ENCODE peak calls at places on chromosomes 3 and 15, in six cellular contexts. One of them, this sample, is unnamed.

GRCh38 chr3:126483321-126483761 is 7.7 kb upstream of the ZXDC start:
- DNase-seq in neuronal stem cell: no peak
- DNase-seq in mesendoderm: no peak
- DNase-seq in H1: no peak
- DNase-seq in H9: no peak
- DNase-seq in mesenchymal stem cell: no peak
- DNase-seq in this sample: no peak

GRCh38 chr3:155528579-155528978 is 216.3 kb downstream of the PLCH1 start:
- DNase-seq in neuronal stem cell: no peak
- DNase-seq in mesendoderm: no peak
- DNase-seq in H1: no peak
- DNase-seq in H9: no peak
- DNase-seq in mesenchymal stem cell: no peak
- DNase-seq in this sample: no peak

GRCh38 chr3:38755130-38755529 is 60.9 kb downstream of the SCN10A start:
- DNase-seq in neuronal stem cell: peak; percentile 14
- DNase-seq in mesendoderm: peak; percentile 28
- DNase-seq in H1: no peak
- DNase-seq in H9: no peak
- DNase-seq in mesenchymal stem cell: no peak
- DNase-seq in this sample: peak; percentile 7

GRCh38 chr3:45816544-45816943 is 20.2 kb upstream of the SLC6A20 start:
- DNase-seq in neuronal stem cell: no peak
- DNase-seq in mesendoderm: no peak
- DNase-seq in H1: no peak
- DNase-seq in H9: no peak
- DNase-seq in mesenchymal stem cell: peak; percentile 40
- DNase-seq in this sample: peak; percentile 41

GRCh38 chr3:174685796-174686195 is 173.3 kb upstream of the NAALADL2 start:
- DNase-seq in neuronal stem cell: no peak
- DNase-seq in mesendoderm: no peak
- DNase-seq in H1: no peak
- DNase-seq in H9: no peak
- DNase-seq in mesenchymal stem cell: no peak
- DNase-seq in this sample: no peak

GRCh38 chr15:83784975-83785374 is 131.1 kb downstream of the ADAMTSL3 start:
- DNase-seq in neuronal stem cell: no peak
- DNase-seq in mesendoderm: no peak
- DNase-seq in H1: no peak
- DNase-seq in H9: no peak
- DNase-seq in mesenchymal stem cell: no peak
- DNase-seq in this sample: peak; percentile 46

GRCh38 chr3:58584690-58585004 is 7.5 kb upstream of the FAM107A start:
- DNase-seq in neuronal stem cell: no peak
- DNase-seq in mesendoderm: no peak
- DNase-seq in H1: no peak
- DNase-seq in H9: no peak
- DNase-seq in mesenchymal stem cell: no peak
- DNase-seq in this sample: no peak

GRCh38 chr3:158405507-158405906 is 165.5 kb upstream of the MLF1 start:
- DNase-seq in neuronal stem cell: no peak
- DNase-seq in mesendoderm: no peak
- DNase-seq in H1: no peak
- DNase-seq in H9: no peak
- DNase-seq in mesenchymal stem cell: no peak
- DNase-seq in this sample: no peak

GRCh38 chr15:64443747-64444621 is 16.4 kb upstream of the ZNF609 start:
- DNase-seq in neuronal stem cell: no peak
- DNase-seq in mesendoderm: no peak
- DNase-seq in H1: no peak
- DNase-seq in H9: no peak
- DNase-seq in mesenchymal stem cell: peak; percentile 74
- DNase-seq in this sample: peak; percentile 92

GRCh38 chr3:137709011-137709601 is 55.0 kb upstream of the SOX14 start:
- DNase-seq in neuronal stem cell: peak; percentile 3
- DNase-seq in mesendoderm: peak; percentile 57
- DNase-seq in H1: no peak
- DNase-seq in H9: no peak
- DNase-seq in mesenchymal stem cell: no peak
- DNase-seq in this sample: no peak

GRCh38 chr3:44074181-44074580 is 167.5 kb upstream of the TOPAZ1 start:
- DNase-seq in neuronal stem cell: no peak
- DNase-seq in mesendoderm: peak; percentile 48
- DNase-seq in H1: peak; percentile 10
- DNase-seq in H9: no peak
- DNase-seq in mesenchymal stem cell: no peak
- DNase-seq in this sample: no peak

GRCh38 chr3:110995461-110996226 is 76.0 kb upstream of the NECTIN3 start:
- DNase-seq in neuronal stem cell: no peak
- DNase-seq in mesendoderm: no peak
- DNase-seq in H1: no peak
- DNase-seq in H9: no peak
- DNase-seq in mesenchymal stem cell: peak; percentile 73
- DNase-seq in this sample: peak; percentile 74

GRCh38 chr15:39976291-39977274 is 42.7 kb downstream of the EIF2AK4 start:
- DNase-seq in neuronal stem cell: peak; percentile 35
- DNase-seq in mesendoderm: peak; percentile 65
- DNase-seq in H1: peak; percentile 15
- DNase-seq in H9: peak; percentile 79
- DNase-seq in mesenchymal stem cell: no peak
- DNase-seq in this sample: peak; percentile 52

GRCh38 chr3:48065035-48065434 is 48.8 kb upstream of the MAP4 start:
- DNase-seq in neuronal stem cell: no peak
- DNase-seq in mesendoderm: no peak
- DNase-seq in H1: no peak
- DNase-seq in H9: no peak
- DNase-seq in mesenchymal stem cell: no peak
- DNase-seq in this sample: peak; percentile 36

GRCh38 chr3:132721479-132722164 is 587 bp downstream of the NPHP3 start:
- DNase-seq in neuronal stem cell: peak; percentile 59
- DNase-seq in mesendoderm: peak; percentile 86
- DNase-seq in H1: no peak
- DNase-seq in H9: peak; percentile 73
- DNase-seq in mesenchymal stem cell: peak; percentile 81
- DNase-seq in this sample: peak; percentile 67

GRCh38 chr3:38009807-38010591 is 19.4 kb downstream of the VILL start:
- DNase-seq in neuronal stem cell: no peak
- DNase-seq in mesendoderm: no peak
- DNase-seq in H1: no peak
- DNase-seq in H9: no peak
- DNase-seq in mesenchymal stem cell: no peak
- DNase-seq in this sample: no peak

GRCh38 chr3:53628546-53629395 is 134.4 kb downstream of the CACNA1D start:
- DNase-seq in neuronal stem cell: no peak
- DNase-seq in mesendoderm: no peak
- DNase-seq in H1: no peak
- DNase-seq in H9: no peak
- DNase-seq in mesenchymal stem cell: no peak
- DNase-seq in this sample: no peak

GRCh38 chr15:91426412-91426811 is 326.4 kb downstream of the SV2B start:
- DNase-seq in neuronal stem cell: no peak
- DNase-seq in mesendoderm: no peak
- DNase-seq in H1: no peak
- DNase-seq in H9: no peak
- DNase-seq in mesenchymal stem cell: no peak
- DNase-seq in this sample: no peak

GRCh38 chr3:120093923-120094775 is at the start of gene GSK3B:
- DNase-seq in neuronal stem cell: peak; percentile 77
- DNase-seq in mesendoderm: no peak
- DNase-seq in H1: peak; percentile 97
- DNase-seq in H9: peak; percentile 76
- DNase-seq in mesenchymal stem cell: no peak
- DNase-seq in this sample: no peak

GRCh38 chr3:11665331-11665730 is 21.6 kb upstream of the VGLL4 start:
- DNase-seq in neuronal stem cell: no peak
- DNase-seq in mesendoderm: no peak
- DNase-seq in H1: no peak
- DNase-seq in H9: no peak
- DNase-seq in mesenchymal stem cell: no peak
- DNase-seq in this sample: no peak
- H3K18ac ChIP-seq in neuronal stem cell: peak overlapping the region; percentile 34
- H3K18ac ChIP-seq in mesendoderm: no peak overlapping the region
- H3K18ac ChIP-seq in H1: no peak overlapping the region
- H3K18ac ChIP-seq in H9: no peak overlapping the region
- H3K18ac ChIP-seq in mesenchymal stem cell: no peak overlapping the region
- H3K18ac ChIP-seq in this sample: no peak overlapping the region

GRCh38 chr3:150408232-150409124 is at the start of gene TSC22D2:
- DNase-seq in neuronal stem cell: peak; percentile 90
- DNase-seq in mesendoderm: peak; percentile 90
- DNase-seq in H1: no peak
- DNase-seq in H9: peak; percentile 93
- DNase-seq in mesenchymal stem cell: peak; percentile 92
- DNase-seq in this sample: peak; percentile 92

GRCh38 chr3:150409125-150409526 is 1.0 kb downstream of the TSC22D2 start:
- DNase-seq in neuronal stem cell: no peak
- DNase-seq in mesendoderm: no peak
- DNase-seq in H1: no peak
- DNase-seq in H9: no peak
- DNase-seq in mesenchymal stem cell: no peak
- DNase-seq in this sample: no peak

GRCh38 chr3:150410311-150411105 is 2.4 kb downstream of the TSC22D2 start:
- DNase-seq in neuronal stem cell: no peak
- DNase-seq in mesendoderm: peak; percentile 40
- DNase-seq in H1: no peak
- DNase-seq in H9: peak; percentile 34
- DNase-seq in mesenchymal stem cell: peak; percentile 39
- DNase-seq in this sample: peak; percentile 32

GRCh38 chr3:150411106-150411460 is 3.0 kb downstream of the TSC22D2 start:
- DNase-seq in neuronal stem cell: no peak
- DNase-seq in mesendoderm: no peak
- DNase-seq in H1: no peak
- DNase-seq in H9: no peak
- DNase-seq in mesenchymal stem cell: no peak
- DNase-seq in this sample: no peak

DNA sequence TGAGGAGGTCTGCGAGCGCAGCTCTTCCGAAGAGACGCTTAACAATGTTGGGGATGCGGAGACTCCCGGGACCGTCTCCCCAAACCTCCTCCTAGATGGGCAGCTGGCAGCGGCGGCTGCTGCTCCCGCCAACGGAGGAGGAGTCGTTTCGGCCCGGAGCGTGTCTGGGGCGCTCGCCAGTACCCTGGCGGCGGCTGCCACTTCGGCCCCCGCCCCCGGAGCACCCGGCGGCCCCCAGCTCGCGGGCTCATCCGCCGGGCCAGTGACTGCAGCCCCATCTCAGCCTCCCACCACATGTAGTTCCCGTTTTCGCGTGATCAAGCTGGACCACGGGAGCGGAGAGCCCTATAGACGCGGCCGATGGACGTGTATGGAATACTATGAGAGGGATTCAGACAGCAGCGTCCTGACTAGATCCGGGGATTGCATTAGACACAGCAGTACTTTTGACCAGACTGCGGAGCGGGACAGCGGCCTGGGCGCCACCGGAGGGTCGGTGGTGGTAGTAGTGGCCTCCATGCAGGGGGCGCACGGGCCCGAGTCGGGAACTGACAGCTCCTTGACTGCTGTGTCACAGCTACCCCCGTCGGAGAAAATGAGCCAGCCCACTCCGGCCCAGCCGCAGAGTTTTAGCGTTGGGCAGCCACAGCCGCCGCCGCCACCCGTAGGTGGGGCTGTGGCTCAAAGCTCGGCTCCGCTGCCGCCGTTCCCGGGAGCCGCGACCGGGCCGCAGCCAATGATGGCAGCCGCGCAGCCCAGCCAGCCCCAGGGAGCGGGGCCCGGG is 1.6 kb downstream of the TSC22D2 start:
- DNase-seq in neuronal stem cell: peak; percentile 76
- DNase-seq in mesendoderm: peak; percentile 90
- DNase-seq in H1: no peak
- DNase-seq in H9: peak; percentile 50
- DNase-seq in mesenchymal stem cell: peak; percentile 85
- DNase-seq in this sample: peak; percentile 60
- H3K18ac ChIP-seq in neuronal stem cell: peak overlapping the region; percentile 85
- H3K18ac ChIP-seq in mesendoderm: no peak overlapping the region
- H3K18ac ChIP-seq in H1: no peak overlapping the region
- H3K18ac ChIP-seq in H9: no peak overlapping the region
- H3K18ac ChIP-seq in mesenchymal stem cell: peak overlapping the region; percentile 85
- H3K18ac ChIP-seq in this sample: peak overlapping the region; percentile 65

GRCh38 chr3:50243552-50243895 is 7.5 kb downstream of the GNAI2 start:
- DNase-seq in neuronal stem cell: no peak
- DNase-seq in mesendoderm: no peak
- DNase-seq in H1: no peak
- DNase-seq in H9: no peak
- DNase-seq in mesenchymal stem cell: no peak
- DNase-seq in this sample: no peak

GRCh38 chr3:50242778-50243551 is 7.0 kb downstream of the GNAI2 start:
- DNase-seq in neuronal stem cell: no peak
- DNase-seq in mesendoderm: no peak
- DNase-seq in H1: no peak
- DNase-seq in H9: no peak
- DNase-seq in mesenchymal stem cell: peak; percentile 87
- DNase-seq in this sample: peak; percentile 72

GRCh38 chr3:50239649-50240048 is 3.6 kb downstream of the GNAI2 start:
- DNase-seq in neuronal stem cell: no peak
- DNase-seq in mesendoderm: no peak
- DNase-seq in H1: no peak
- DNase-seq in H9: no peak
- DNase-seq in mesenchymal stem cell: no peak
- DNase-seq in this sample: no peak

GRCh38 chr3:50242371-50242770 is 6.4 kb downstream of the GNAI2 start:
- DNase-seq in neuronal stem cell: no peak
- DNase-seq in mesendoderm: no peak
- DNase-seq in H1: no peak
- DNase-seq in H9: no peak
- DNase-seq in mesenchymal stem cell: no peak
- DNase-seq in this sample: no peak

GRCh38 chr3:50241163-50241562 is 5.2 kb downstream of the GNAI2 start:
- DNase-seq in neuronal stem cell: peak; percentile 87
- DNase-seq in mesendoderm: peak; percentile 91
- DNase-seq in H1: no peak
- DNase-seq in H9: peak; percentile 96
- DNase-seq in mesenchymal stem cell: no peak
- DNase-seq in this sample: no peak
- H3K18ac ChIP-seq in neuronal stem cell: peak overlapping the region; percentile 97
- H3K18ac ChIP-seq in mesendoderm: peak overlapping the region; percentile 29
- H3K18ac ChIP-seq in H1: peak overlapping the region; percentile 100
- H3K18ac ChIP-seq in H9: no peak overlapping the region
- H3K18ac ChIP-seq in mesenchymal stem cell: no peak overlapping the region
- H3K18ac ChIP-seq in this sample: no peak overlapping the region

DNA sequence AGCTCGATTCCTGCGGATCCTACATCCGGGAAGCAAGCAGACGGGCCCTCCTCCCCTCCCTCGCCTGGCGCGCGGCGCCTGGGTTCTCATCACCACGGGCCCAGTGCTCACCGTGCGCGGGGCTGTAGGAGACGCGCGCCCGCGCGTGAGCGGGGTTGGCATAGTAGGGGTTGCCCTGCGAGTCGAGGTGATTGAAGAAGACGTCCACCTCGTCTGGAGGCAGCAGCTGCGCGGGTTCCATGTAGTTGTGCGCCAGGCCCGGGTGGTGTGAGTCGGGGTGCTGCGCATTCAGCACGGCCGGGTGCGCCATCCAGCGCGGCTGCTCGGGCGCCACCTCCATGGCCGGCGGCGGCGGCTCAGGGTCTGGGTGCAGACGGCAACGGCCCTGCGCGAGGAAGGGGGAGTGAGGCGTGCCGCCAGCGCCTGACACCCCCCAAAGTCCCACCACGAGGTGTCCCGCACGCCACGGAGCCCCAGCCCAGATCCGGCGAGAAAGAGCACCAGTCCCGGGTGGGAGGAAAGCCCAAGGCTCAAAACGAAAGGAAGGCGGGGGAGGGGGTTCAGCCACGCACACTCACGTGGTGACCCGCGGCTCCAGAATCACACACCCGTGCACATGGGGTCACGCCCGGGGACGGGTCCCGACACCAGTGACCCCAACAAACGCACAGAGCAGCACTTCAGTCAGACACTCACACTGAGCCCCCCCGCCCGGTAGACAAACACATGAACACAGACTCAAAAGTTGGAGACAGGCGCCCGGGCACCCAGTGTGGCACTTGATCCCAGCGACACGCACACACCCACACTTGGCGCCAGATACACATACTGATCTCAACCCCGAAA is 6.1 kb downstream of the GATA2 start:
- DNase-seq in neuronal stem cell: no peak
- DNase-seq in mesendoderm: peak; percentile 59
- DNase-seq in H1: no peak
- DNase-seq in H9: peak; percentile 61
- DNase-seq in mesenchymal stem cell: peak; percentile 51
- DNase-seq in this sample: peak; percentile 41
- H3K18ac ChIP-seq in neuronal stem cell: peak overlapping the region; percentile 65
- H3K18ac ChIP-seq in mesendoderm: peak overlapping the region; percentile 6
- H3K18ac ChIP-seq in H1: no peak overlapping the region
- H3K18ac ChIP-seq in H9: no peak overlapping the region
- H3K18ac ChIP-seq in mesenchymal stem cell: no peak overlapping the region
- H3K18ac ChIP-seq in this sample: peak overlapping the region; percentile 12

This sample was measured in IMR-90.